ENCODE peak calls at places on chromosomes 3 and 15, in ten cellular contexts. One of them, this sample, is unnamed.

GRCh38 chr3:98012974-98013373 is 22.1 kb downstream of the GABRR3 start:
- DNase-seq in left ventricle myocardium inferior: no peak
- DNase-seq in choroid plexus epithelial cell: peak
- DNase-seq in heart left ventricle: no peak
- DNase-seq in foreskin keratinocyte: no peak
- DNase-seq in fibroblast of pulmonary artery: peak
- DNase-seq in H9: no peak
- DNase-seq in stomach: no peak
- DNase-seq in prostate gland: no peak
- DNase-seq in upper lobe of right lung: no peak
- DNase-seq in this sample: no peak

GRCh38 chr3:59422312-59422711 is 372.5 kb upstream of the CFAP20DC start:
- DNase-seq in left ventricle myocardium inferior: no peak
- DNase-seq in choroid plexus epithelial cell: peak
- DNase-seq in heart left ventricle: no peak
- DNase-seq in foreskin keratinocyte: peak
- DNase-seq in fibroblast of pulmonary artery: peak
- DNase-seq in H9: no peak
- DNase-seq in stomach: no peak
- DNase-seq in prostate gland: no peak
- DNase-seq in upper lobe of right lung: no peak
- DNase-seq in this sample: no peak

GRCh38 chr15:58383876-58384275 is 47.9 kb upstream of the LIPC start:
- DNase-seq in left ventricle myocardium inferior: no peak
- DNase-seq in choroid plexus epithelial cell: no peak
- DNase-seq in heart left ventricle: no peak
- DNase-seq in foreskin keratinocyte: no peak
- DNase-seq in fibroblast of pulmonary artery: no peak
- DNase-seq in H9: peak
- DNase-seq in stomach: no peak
- DNase-seq in prostate gland: no peak
- DNase-seq in upper lobe of right lung: no peak
- DNase-seq in this sample: no peak

GRCh38 chr3:8755564-8756237 is 13.7 kb downstream of the OXTR start:
- DNase-seq in left ventricle myocardium inferior: no peak
- DNase-seq in choroid plexus epithelial cell: peak
- DNase-seq in heart left ventricle: no peak
- DNase-seq in foreskin keratinocyte: peak
- DNase-seq in fibroblast of pulmonary artery: no peak
- DNase-seq in H9: no peak
- DNase-seq in stomach: no peak
- DNase-seq in prostate gland: no peak
- DNase-seq in upper lobe of right lung: no peak
- DNase-seq in this sample: no peak

GRCh38 chr15:40038267-40038653 is 721 bp downstream of the SRP14 start:
- DNase-seq in left ventricle myocardium inferior: no peak
- DNase-seq in choroid plexus epithelial cell: peak
- DNase-seq in heart left ventricle: no peak
- DNase-seq in foreskin keratinocyte: no peak
- DNase-seq in fibroblast of pulmonary artery: peak
- DNase-seq in H9: no peak
- DNase-seq in stomach: no peak
- DNase-seq in prostate gland: no peak
- DNase-seq in upper lobe of right lung: no peak
- DNase-seq in this sample: no peak

GRCh38 chr3:79019137-79019923 is 748.5 kb downstream of the ROBO1 start:
- DNase-seq in left ventricle myocardium inferior: peak
- DNase-seq in choroid plexus epithelial cell: peak
- DNase-seq in heart left ventricle: peak
- DNase-seq in foreskin keratinocyte: peak
- DNase-seq in fibroblast of pulmonary artery: peak
- DNase-seq in H9: peak
- DNase-seq in stomach: peak
- DNase-seq in prostate gland: peak
- DNase-seq in upper lobe of right lung: peak
- DNase-seq in this sample: peak

GRCh38 chr3:117719316-117719926 is 1009.8 kb downstream of the TUSC7 start:
- DNase-seq in left ventricle myocardium inferior: no peak
- DNase-seq in choroid plexus epithelial cell: peak
- DNase-seq in heart left ventricle: no peak
- DNase-seq in foreskin keratinocyte: no peak
- DNase-seq in fibroblast of pulmonary artery: peak
- DNase-seq in H9: no peak
- DNase-seq in stomach: no peak
- DNase-seq in prostate gland: no peak
- DNase-seq in upper lobe of right lung: no peak
- DNase-seq in this sample: no peak

GRCh38 chr3:117063910-117064309 is 354.3 kb downstream of the TUSC7 start:
- DNase-seq in left ventricle myocardium inferior: no peak
- DNase-seq in choroid plexus epithelial cell: peak
- DNase-seq in heart left ventricle: no peak
- DNase-seq in foreskin keratinocyte: no peak
- DNase-seq in fibroblast of pulmonary artery: peak
- DNase-seq in H9: no peak
- DNase-seq in stomach: no peak
- DNase-seq in prostate gland: no peak
- DNase-seq in upper lobe of right lung: no peak
- DNase-seq in this sample: no peak

DNA sequence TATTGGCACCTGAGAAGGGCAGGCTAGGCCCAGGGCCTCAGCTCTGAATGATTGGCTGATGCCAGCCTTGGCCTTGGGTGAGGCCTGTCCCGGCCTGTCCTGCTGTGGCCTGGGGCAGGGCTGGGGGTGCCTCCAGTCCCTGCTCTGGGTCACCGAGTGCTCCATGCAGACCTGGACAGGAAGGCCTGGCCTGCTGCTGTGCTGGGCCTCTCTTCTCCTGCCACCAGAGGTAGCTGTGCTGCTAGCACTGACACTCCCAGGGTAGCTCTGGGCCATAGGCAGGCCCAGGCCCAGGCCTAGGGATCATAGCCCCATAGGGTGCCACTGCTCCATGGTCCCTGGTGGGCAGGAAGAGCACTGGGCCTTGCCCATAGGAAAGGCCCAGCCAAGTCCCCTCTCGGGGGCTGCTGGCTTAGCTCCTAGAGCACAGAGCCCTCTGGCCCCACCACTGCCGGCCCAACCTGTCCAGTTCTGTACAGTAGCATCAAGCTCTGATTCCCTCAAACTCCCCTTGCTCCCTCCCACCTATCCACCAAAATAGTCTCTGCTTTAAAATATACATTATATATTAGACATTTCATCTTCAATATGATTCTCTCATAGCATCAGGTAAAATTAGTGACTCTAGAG is 18.2 kb downstream of the ABTB1 start:
- DNase-seq in left ventricle myocardium inferior: peak
- DNase-seq in choroid plexus epithelial cell: peak
- DNase-seq in heart left ventricle: no peak
- DNase-seq in foreskin keratinocyte: peak
- DNase-seq in fibroblast of pulmonary artery: peak
- DNase-seq in H9: peak
- DNase-seq in stomach: peak
- DNase-seq in prostate gland: no peak
- DNase-seq in upper lobe of right lung: peak
- DNase-seq in this sample: peak
- TF ChIP-seq CTCF in left ventricle myocardium inferior: peak
- TF ChIP-seq CTCF in choroid plexus epithelial cell: peak
- TF ChIP-seq CTCF in heart left ventricle: peak
- TF ChIP-seq CTCF in foreskin keratinocyte: peak
- TF ChIP-seq CTCF in fibroblast of pulmonary artery: peak
- TF ChIP-seq CTCF in H9: peak
- TF ChIP-seq CTCF in stomach: peak
- TF ChIP-seq CTCF in prostate gland: no peak
- TF ChIP-seq CTCF in upper lobe of right lung: peak
- TF ChIP-seq CTCF in this sample: peak

DNA sequence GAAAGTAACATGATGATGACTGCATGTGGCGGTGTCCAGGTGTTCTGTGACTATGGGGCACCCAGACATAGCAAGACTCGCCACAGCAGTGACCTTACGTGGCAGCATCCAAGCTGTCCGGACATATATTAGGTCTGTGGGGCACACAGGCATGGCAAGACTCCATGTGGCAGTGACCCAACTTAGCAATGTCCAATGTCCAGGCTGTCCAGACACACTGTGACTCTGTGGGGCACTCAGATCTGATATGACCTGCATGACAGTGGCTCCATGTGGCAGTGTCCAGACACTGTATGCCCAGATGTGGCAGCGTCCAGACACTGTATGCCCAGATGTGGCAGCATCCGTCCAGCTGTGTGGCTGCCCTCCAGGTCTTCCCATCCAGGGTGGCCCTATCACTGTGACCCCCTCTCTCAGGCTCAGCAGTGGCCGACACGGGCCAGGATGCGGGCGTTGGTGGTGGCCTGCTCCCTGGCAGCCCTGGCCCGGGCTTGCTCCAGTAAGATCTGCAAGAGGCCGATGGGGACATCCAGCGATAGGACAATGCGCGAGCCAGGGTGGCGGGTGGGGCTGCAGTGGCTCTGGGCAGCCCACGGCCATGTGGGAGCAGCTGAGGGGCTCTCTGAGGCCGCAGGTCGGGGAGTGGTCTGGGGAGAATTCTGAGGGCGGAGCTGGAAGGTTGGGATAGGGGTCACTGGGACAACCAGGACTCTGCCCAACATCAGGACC is 1.1 kb downstream of the UCN2 start:
- DNase-seq in left ventricle myocardium inferior: no peak
- DNase-seq in choroid plexus epithelial cell: no peak
- DNase-seq in heart left ventricle: no peak
- DNase-seq in foreskin keratinocyte: no peak
- DNase-seq in fibroblast of pulmonary artery: no peak
- DNase-seq in H9: no peak
- DNase-seq in stomach: no peak
- DNase-seq in prostate gland: no peak
- DNase-seq in upper lobe of right lung: no peak
- DNase-seq in this sample: no peak
- TF ChIP-seq CTCF in left ventricle myocardium inferior: no peak
- TF ChIP-seq CTCF in choroid plexus epithelial cell: no peak
- TF ChIP-seq CTCF in heart left ventricle: no peak
- TF ChIP-seq CTCF in foreskin keratinocyte: no peak
- TF ChIP-seq CTCF in fibroblast of pulmonary artery: no peak
- TF ChIP-seq CTCF in H9: no peak
- TF ChIP-seq CTCF in stomach: no peak
- TF ChIP-seq CTCF in prostate gland: no peak
- TF ChIP-seq CTCF in upper lobe of right lung: no peak
- TF ChIP-seq CTCF in this sample: no peak

GRCh38 chr3:127747751-127748521 is 74.4 kb downstream of the MGLL start:
- DNase-seq in left ventricle myocardium inferior: peak
- DNase-seq in choroid plexus epithelial cell: peak
- DNase-seq in heart left ventricle: peak
- DNase-seq in foreskin keratinocyte: peak
- DNase-seq in fibroblast of pulmonary artery: peak
- DNase-seq in H9: no peak
- DNase-seq in stomach: peak
- DNase-seq in prostate gland: peak
- DNase-seq in upper lobe of right lung: peak
- DNase-seq in this sample: peak
- TF ChIP-seq CTCF in left ventricle myocardium inferior: peak
- TF ChIP-seq CTCF in choroid plexus epithelial cell: no peak
- TF ChIP-seq CTCF in heart left ventricle: no peak
- TF ChIP-seq CTCF in foreskin keratinocyte: peak
- TF ChIP-seq CTCF in fibroblast of pulmonary artery: no peak
- TF ChIP-seq CTCF in H9: no peak
- TF ChIP-seq CTCF in stomach: peak
- TF ChIP-seq CTCF in prostate gland: no peak
- TF ChIP-seq CTCF in upper lobe of right lung: no peak
- TF ChIP-seq CTCF in this sample: no peak

GRCh38 chr3:164952966-164953365 is 125.3 kb downstream of the SI start:
- DNase-seq in left ventricle myocardium inferior: no peak
- DNase-seq in choroid plexus epithelial cell: no peak
- DNase-seq in heart left ventricle: no peak
- DNase-seq in foreskin keratinocyte: no peak
- DNase-seq in fibroblast of pulmonary artery: no peak
- DNase-seq in H9: no peak
- DNase-seq in stomach: no peak
- DNase-seq in prostate gland: no peak
- DNase-seq in upper lobe of right lung: no peak
- DNase-seq in this sample: no peak
- TF ChIP-seq CTCF in left ventricle myocardium inferior: no peak
- TF ChIP-seq CTCF in choroid plexus epithelial cell: no peak
- TF ChIP-seq CTCF in heart left ventricle: no peak
- TF ChIP-seq CTCF in foreskin keratinocyte: no peak
- TF ChIP-seq CTCF in fibroblast of pulmonary artery: no peak
- TF ChIP-seq CTCF in H9: no peak
- TF ChIP-seq CTCF in stomach: no peak
- TF ChIP-seq CTCF in prostate gland: no peak
- TF ChIP-seq CTCF in upper lobe of right lung: no peak
- TF ChIP-seq CTCF in this sample: no peak

This sample was measured in psoas muscle.